ENCODE peak calls at places on chromosomes 3 and 15, in ten cellular contexts. One of them, this sample, is unnamed.

GRCh38 chr15:62742409-62743171 is 300.0 kb upstream of the TPM1 start:
- DNase-seq in fibroblast of pulmonary artery: peak
- DNase-seq in spleen: no peak
- DNase-seq in astrocyte of the cerebellum: peak
- DNase-seq in psoas muscle: peak
- DNase-seq in uterus: peak
- DNase-seq in cardiac muscle cell: peak
- DNase-seq in AG09309: peak
- DNase-seq in foreskin fibroblast: peak
- DNase-seq in body of pancreas: peak
- DNase-seq in this sample: peak

GRCh38 chr3:89380006-89380405 is 272.6 kb downstream of the EPHA3 start:
- DNase-seq in psoas muscle: no peak
- DNase-seq in cardiac muscle cell: peak
- DNase-seq in AG09309: no peak
- DNase-seq in spleen: no peak
- DNase-seq in body of pancreas: no peak
- DNase-seq in astrocyte of the cerebellum: no peak
- DNase-seq in uterus: no peak
- DNase-seq in foreskin fibroblast: peak
- DNase-seq in fibroblast of pulmonary artery: peak
- DNase-seq in this sample: no peak

GRCh38 chr15:91521996-91522395 is 331.5 kb upstream of the SLCO3A1 start:
- DNase-seq in spleen: no peak
- DNase-seq in cardiac muscle cell: peak
- DNase-seq in fibroblast of pulmonary artery: peak
- DNase-seq in uterus: no peak
- DNase-seq in body of pancreas: no peak
- DNase-seq in AG09309: no peak
- DNase-seq in psoas muscle: no peak
- DNase-seq in foreskin fibroblast: peak
- DNase-seq in astrocyte of the cerebellum: peak
- DNase-seq in this sample: no peak

GRCh38 chr3:22361465-22361864 is 610.5 kb upstream of the ZNF385D start:
- DNase-seq in foreskin fibroblast: no peak
- DNase-seq in astrocyte of the cerebellum: no peak
- DNase-seq in body of pancreas: no peak
- DNase-seq in AG09309: no peak
- DNase-seq in spleen: no peak
- DNase-seq in fibroblast of pulmonary artery: peak
- DNase-seq in uterus: no peak
- DNase-seq in cardiac muscle cell: peak
- DNase-seq in psoas muscle: no peak
- DNase-seq in this sample: no peak

GRCh38 chr3:9349321-9350117 is 13.3 kb upstream of the THUMPD3 start:
- DNase-seq in psoas muscle: no peak
- DNase-seq in cardiac muscle cell: peak
- DNase-seq in uterus: no peak
- DNase-seq in fibroblast of pulmonary artery: peak
- DNase-seq in AG09309: peak
- DNase-seq in body of pancreas: no peak
- DNase-seq in foreskin fibroblast: peak
- DNase-seq in astrocyte of the cerebellum: peak
- DNase-seq in spleen: no peak
- DNase-seq in this sample: peak

GRCh38 chr3:2870714-2871353 is 239.3 kb downstream of the IL5RA start:
- DNase-seq in body of pancreas: no peak
- DNase-seq in cardiac muscle cell: no peak
- DNase-seq in astrocyte of the cerebellum: no peak
- DNase-seq in spleen: no peak
- DNase-seq in foreskin fibroblast: no peak
- DNase-seq in psoas muscle: no peak
- DNase-seq in fibroblast of pulmonary artery: no peak
- DNase-seq in uterus: no peak
- DNase-seq in AG09309: no peak
- DNase-seq in this sample: no peak

GRCh38 chr15:53830707-53831386 is 71.4 kb upstream of the WDR72 start:
- DNase-seq in fibroblast of pulmonary artery: no peak
- DNase-seq in psoas muscle: no peak
- DNase-seq in body of pancreas: no peak
- DNase-seq in foreskin fibroblast: no peak
- DNase-seq in AG09309: no peak
- DNase-seq in uterus: no peak
- DNase-seq in astrocyte of the cerebellum: no peak
- DNase-seq in cardiac muscle cell: no peak
- DNase-seq in spleen: no peak
- DNase-seq in this sample: no peak

GRCh38 chr3:147359177-147360062 is 46.9 kb downstream of the ZIC4 start:
- DNase-seq in spleen: no peak
- DNase-seq in uterus: no peak
- DNase-seq in body of pancreas: no peak
- DNase-seq in cardiac muscle cell: no peak
- DNase-seq in astrocyte of the cerebellum: no peak
- DNase-seq in foreskin fibroblast: no peak
- DNase-seq in fibroblast of pulmonary artery: no peak
- DNase-seq in psoas muscle: no peak
- DNase-seq in AG09309: no peak
- DNase-seq in this sample: no peak

GRCh38 chr3:38018296-38019266 is 10.9 kb downstream of the PLCD1 start:
- DNase-seq in foreskin fibroblast: no peak
- DNase-seq in spleen: no peak
- DNase-seq in astrocyte of the cerebellum: no peak
- DNase-seq in AG09309: no peak
- DNase-seq in psoas muscle: no peak
- DNase-seq in uterus: no peak
- DNase-seq in cardiac muscle cell: no peak
- DNase-seq in body of pancreas: no peak
- DNase-seq in fibroblast of pulmonary artery: no peak
- DNase-seq in this sample: no peak

GRCh38 chr3:72155391-72156064 is 370.6 kb upstream of the PROK2 start:
- DNase-seq in foreskin fibroblast: peak
- DNase-seq in AG09309: peak
- DNase-seq in cardiac muscle cell: peak
- DNase-seq in spleen: no peak
- DNase-seq in fibroblast of pulmonary artery: peak
- DNase-seq in psoas muscle: peak
- DNase-seq in uterus: peak
- DNase-seq in astrocyte of the cerebellum: peak
- DNase-seq in body of pancreas: peak
- DNase-seq in this sample: peak

GRCh38 chr3:129316121-129317013 is 37.7 kb downstream of the HMCES start:
- DNase-seq in AG09309: peak
- DNase-seq in cardiac muscle cell: peak
- DNase-seq in body of pancreas: peak
- DNase-seq in spleen: peak
- DNase-seq in foreskin fibroblast: peak
- DNase-seq in fibroblast of pulmonary artery: peak
- DNase-seq in uterus: peak
- DNase-seq in psoas muscle: peak
- DNase-seq in astrocyte of the cerebellum: peak
- DNase-seq in this sample: peak

GRCh38 chr3:129313415-129313982 is 34.8 kb downstream of the HMCES start:
- DNase-seq in fibroblast of pulmonary artery: peak
- DNase-seq in astrocyte of the cerebellum: no peak
- DNase-seq in AG09309: no peak
- DNase-seq in foreskin fibroblast: no peak
- DNase-seq in cardiac muscle cell: no peak
- DNase-seq in spleen: no peak
- DNase-seq in psoas muscle: peak
- DNase-seq in uterus: no peak
- DNase-seq in body of pancreas: peak
- DNase-seq in this sample: no peak

GRCh38 chr3:129315386-129315991 is 36.8 kb downstream of the HMCES start:
- DNase-seq in body of pancreas: peak
- DNase-seq in fibroblast of pulmonary artery: peak
- DNase-seq in cardiac muscle cell: peak
- DNase-seq in spleen: peak
- DNase-seq in psoas muscle: peak
- DNase-seq in uterus: peak
- DNase-seq in AG09309: no peak
- DNase-seq in astrocyte of the cerebellum: no peak
- DNase-seq in foreskin fibroblast: peak
- DNase-seq in this sample: no peak

GRCh38 chr3:129313983-129314756 is 35.5 kb downstream of the HMCES start:
- DNase-seq in uterus: no peak
- DNase-seq in psoas muscle: no peak
- DNase-seq in spleen: no peak
- DNase-seq in astrocyte of the cerebellum: no peak
- DNase-seq in cardiac muscle cell: peak
- DNase-seq in foreskin fibroblast: peak
- DNase-seq in body of pancreas: peak
- DNase-seq in AG09309: peak
- DNase-seq in fibroblast of pulmonary artery: peak
- DNase-seq in this sample: no peak

DNA sequence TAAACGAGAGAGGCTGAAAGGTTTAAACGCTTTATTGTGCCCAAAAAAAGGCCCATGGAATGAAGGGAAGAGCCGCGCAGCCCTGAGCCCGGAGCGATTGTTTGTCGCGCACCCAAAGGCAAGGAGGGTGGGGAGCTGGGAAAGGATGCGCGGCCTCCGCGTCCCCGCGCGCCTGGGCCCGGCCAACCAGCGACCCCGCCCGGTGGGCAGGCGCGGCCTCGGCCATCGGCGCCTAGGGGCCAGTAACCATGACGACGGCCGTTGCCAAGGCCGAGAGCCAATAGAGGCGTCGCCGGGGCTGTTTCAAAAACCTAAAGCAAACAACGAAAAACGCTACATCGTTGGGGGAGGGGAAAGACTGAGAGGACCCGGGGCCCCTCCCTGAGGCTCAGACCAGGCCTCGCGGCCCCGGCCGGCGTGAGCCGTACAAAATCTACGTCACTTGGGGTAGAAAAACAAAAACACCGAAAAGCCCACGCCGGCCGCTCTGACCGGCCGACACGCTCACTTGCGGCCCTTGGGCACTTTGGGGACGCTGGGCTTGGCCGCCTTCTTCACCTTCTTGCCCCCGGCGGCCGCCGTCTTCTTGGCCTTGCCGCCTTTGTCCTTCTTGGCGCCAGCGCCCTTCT is 36.2 kb downstream of the HMCES start:
- DNase-seq in foreskin fibroblast: peak
- DNase-seq in fibroblast of pulmonary artery: peak
- DNase-seq in AG09309: peak
- DNase-seq in cardiac muscle cell: peak
- DNase-seq in psoas muscle: peak
- DNase-seq in uterus: peak
- DNase-seq in body of pancreas: peak
- DNase-seq in astrocyte of the cerebellum: peak
- DNase-seq in spleen: peak
- DNase-seq in this sample: peak
- TF ChIP-seq CTCF in foreskin fibroblast: no peak
- TF ChIP-seq CTCF in fibroblast of pulmonary artery: no peak
- TF ChIP-seq CTCF in AG09309: no peak
- TF ChIP-seq CTCF in cardiac muscle cell: peak
- TF ChIP-seq CTCF in psoas muscle: no peak
- TF ChIP-seq CTCF in uterus: peak
- TF ChIP-seq CTCF in body of pancreas: no peak
- TF ChIP-seq CTCF in astrocyte of the cerebellum: peak
- TF ChIP-seq CTCF in spleen: no peak
- TF ChIP-seq CTCF in this sample: no peak

DNA sequence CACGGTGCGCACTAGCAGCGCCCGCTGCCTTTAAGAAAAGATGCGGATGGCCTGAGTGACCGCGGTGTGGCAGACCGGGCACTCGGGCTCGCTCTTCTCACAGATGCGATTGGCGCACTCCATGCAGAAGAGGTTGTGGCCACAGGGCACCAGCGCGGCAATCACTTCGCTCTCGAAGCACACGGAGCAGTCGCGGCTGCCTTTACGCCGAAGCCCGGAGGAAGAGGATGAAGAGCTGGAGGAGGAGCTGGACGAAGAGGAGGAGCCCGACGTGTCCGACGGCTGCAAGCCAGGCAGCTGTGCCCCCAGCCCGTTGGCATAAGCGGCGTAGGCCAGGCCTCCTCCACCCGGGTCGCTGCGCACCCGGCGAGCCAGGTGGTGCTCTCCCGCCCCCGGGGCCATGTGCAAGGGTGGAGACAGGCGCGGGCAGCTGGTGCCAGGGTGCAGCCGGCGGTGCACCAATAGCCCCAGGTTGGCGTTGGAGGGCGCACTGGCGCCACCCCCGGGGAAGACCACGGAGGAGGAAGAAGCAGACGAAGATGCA is 2.6 kb downstream of the MEX3B start:
- DNase-seq in astrocyte of the cerebellum: no peak
- DNase-seq in cardiac muscle cell: no peak
- DNase-seq in uterus: peak
- DNase-seq in fibroblast of pulmonary artery: no peak
- DNase-seq in body of pancreas: no peak
- DNase-seq in spleen: peak
- DNase-seq in AG09309: no peak
- DNase-seq in foreskin fibroblast: no peak
- DNase-seq in psoas muscle: no peak
- DNase-seq in this sample: no peak
- H3K4me3 ChIP-seq in astrocyte of the cerebellum: peak
- H3K4me3 ChIP-seq in cardiac muscle cell: no peak
- H3K4me3 ChIP-seq in uterus: no peak
- H3K4me3 ChIP-seq in fibroblast of pulmonary artery: peak
- H3K4me3 ChIP-seq in body of pancreas: no peak
- H3K4me3 ChIP-seq in spleen: no peak
- H3K4me3 ChIP-seq in AG09309: peak
- H3K4me3 ChIP-seq in foreskin fibroblast: peak
- H3K4me3 ChIP-seq in psoas muscle: peak
- H3K4me3 ChIP-seq in this sample: peak

GRCh38 chr3:13723676-13724207 is 156.1 kb downstream of the WNT7A start:
- DNase-seq in psoas muscle: no peak
- DNase-seq in spleen: no peak
- DNase-seq in fibroblast of pulmonary artery: no peak
- DNase-seq in uterus: no peak
- DNase-seq in AG09309: no peak
- DNase-seq in astrocyte of the cerebellum: no peak
- DNase-seq in cardiac muscle cell: no peak
- DNase-seq in body of pancreas: no peak
- DNase-seq in foreskin fibroblast: no peak
- DNase-seq in this sample: no peak
- TF ChIP-seq CTCF in psoas muscle: no peak
- TF ChIP-seq CTCF in spleen: no peak
- TF ChIP-seq CTCF in fibroblast of pulmonary artery: no peak
- TF ChIP-seq CTCF in uterus: no peak
- TF ChIP-seq CTCF in AG09309: no peak
- TF ChIP-seq CTCF in astrocyte of the cerebellum: no peak
- TF ChIP-seq CTCF in cardiac muscle cell: no peak
- TF ChIP-seq CTCF in body of pancreas: no peak
- TF ChIP-seq CTCF in foreskin fibroblast: no peak
- TF ChIP-seq CTCF in this sample: no peak

DNA sequence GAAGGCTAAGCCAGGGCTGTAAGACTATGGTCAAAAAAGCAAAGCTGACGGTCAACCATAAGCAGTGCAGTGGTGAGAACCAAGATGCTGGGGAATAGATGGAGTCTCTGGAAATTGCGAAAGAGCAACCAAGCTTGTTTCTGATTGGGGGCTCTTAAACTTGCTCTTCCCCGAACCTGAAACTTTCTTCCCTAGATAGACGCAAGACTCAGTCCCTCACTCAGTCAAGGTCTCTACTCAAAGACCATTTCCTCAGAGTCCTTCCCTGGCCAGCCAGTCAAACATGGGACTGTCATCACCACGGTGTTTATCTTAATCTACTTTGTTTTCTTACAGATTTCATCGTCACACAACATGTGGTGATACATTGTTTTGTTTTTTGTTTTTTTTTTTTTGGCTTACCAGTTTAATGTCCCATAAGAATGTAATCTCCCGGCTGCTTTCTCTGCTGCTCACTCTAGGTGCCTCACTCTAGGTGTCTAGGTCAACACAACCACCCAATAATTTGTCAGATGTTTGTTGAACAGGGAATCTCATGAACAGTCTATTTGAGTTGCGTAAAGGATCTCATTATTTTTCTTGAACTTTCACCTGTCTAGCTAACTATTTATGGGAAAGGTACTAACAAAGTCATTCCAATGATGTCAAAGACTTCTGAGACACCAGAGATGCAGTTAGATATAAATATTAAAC is 495.4 kb downstream of the FOXP1 start:
- DNase-seq in astrocyte of the cerebellum: no peak
- DNase-seq in body of pancreas: no peak
- DNase-seq in spleen: no peak
- DNase-seq in AG09309: no peak
- DNase-seq in fibroblast of pulmonary artery: no peak
- DNase-seq in psoas muscle: no peak
- DNase-seq in cardiac muscle cell: no peak
- DNase-seq in uterus: no peak
- DNase-seq in foreskin fibroblast: no peak
- DNase-seq in this sample: no peak
- H3K4me3 ChIP-seq in astrocyte of the cerebellum: no peak
- H3K4me3 ChIP-seq in body of pancreas: no peak
- H3K4me3 ChIP-seq in spleen: no peak
- H3K4me3 ChIP-seq in AG09309: no peak
- H3K4me3 ChIP-seq in fibroblast of pulmonary artery: no peak
- H3K4me3 ChIP-seq in psoas muscle: no peak
- H3K4me3 ChIP-seq in cardiac muscle cell: no peak
- H3K4me3 ChIP-seq in uterus: no peak
- H3K4me3 ChIP-seq in foreskin fibroblast: no peak
- H3K4me3 ChIP-seq in this sample: no peak